ENCODE peak calls at places on chromosomes 11 and 22, in four cellular contexts. One of them, this sample, is unnamed.

GRCh38 chr11:99066609-99067008 is 45.9 kb downstream of the CNTN5 start:
- DNase-seq in HL-60: no peak
- DNase-seq in NCI-H1092 treated with DMSO at 0.1 percent for 48 hours: no peak
- DNase-seq in body of pancreas: no peak
- DNase-seq in this sample: no peak

GRCh38 chr22:48666620-48667019 is 1161.1 kb downstream of the BRD1 start:
- DNase-seq in HL-60: no peak
- DNase-seq in NCI-H1092 treated with DMSO at 0.1 percent for 48 hours: no peak
- DNase-seq in body of pancreas: no peak
- DNase-seq in this sample: no peak

GRCh38 chr22:23212061-23213030 is 32.0 kb downstream of the BCR start:
- DNase-seq in NCI-H1092 treated with DMSO at 0.1 percent for 48 hours: peak; percentile 89
- DNase-seq in body of pancreas: no peak
- DNase-seq in HL-60: no peak
- DNase-seq in this sample: no peak

GRCh38 chr11:62789576-62789975 is 2.2 kb downstream of the TMEM223 start:
- DNase-seq in body of pancreas: no peak
- DNase-seq in NCI-H1092 treated with DMSO at 0.1 percent for 48 hours: no peak
- DNase-seq in HL-60: no peak
- DNase-seq in this sample: no peak

GRCh38 chr11:73866586-73866996 is 10.1 kb downstream of the COA4 start:
- DNase-seq in HL-60: no peak
- DNase-seq in body of pancreas: no peak
- DNase-seq in NCI-H1092 treated with DMSO at 0.1 percent for 48 hours: no peak
- DNase-seq in this sample: peak; percentile 65

GRCh38 chr22:21682385-21683175 is 16.8 kb downstream of the PPIL2 start:
- DNase-seq in HL-60: no peak
- DNase-seq in NCI-H1092 treated with DMSO at 0.1 percent for 48 hours: no peak
- DNase-seq in body of pancreas: peak; percentile 37
- DNase-seq in this sample: no peak

GRCh38 chr11:67302571-67303131 is 679 bp upstream of the SSH3 start:
- DNase-seq in body of pancreas: peak; percentile 61
- DNase-seq in HL-60: peak; percentile 82
- DNase-seq in NCI-H1092 treated with DMSO at 0.1 percent for 48 hours: no peak
- DNase-seq in this sample: no peak

GRCh38 chr11:75603791-75604736 is 42.0 kb downstream of the SERPINH1 start:
- DNase-seq in body of pancreas: no peak
- DNase-seq in NCI-H1092 treated with DMSO at 0.1 percent for 48 hours: no peak
- DNase-seq in HL-60: no peak
- DNase-seq in this sample: peak; percentile 70

GRCh38 chr11:30586251-30587144 is at the start of gene MPPED2:
- DNase-seq in HL-60: no peak
- DNase-seq in body of pancreas: peak; percentile 58
- DNase-seq in NCI-H1092 treated with DMSO at 0.1 percent for 48 hours: peak; percentile 15
- DNase-seq in this sample: peak; percentile 41

GRCh38 chr11:47393163-47394049 is 15.0 kb upstream of the SLC39A13 start:
- DNase-seq in NCI-H1092 treated with DMSO at 0.1 percent for 48 hours: no peak
- DNase-seq in HL-60: peak; percentile 65
- DNase-seq in body of pancreas: no peak
- DNase-seq in this sample: peak; percentile 87

GRCh38 chr22:24230911-24231656 is 13.8 kb downstream of the GGT5 start:
- DNase-seq in body of pancreas: peak; percentile 79
- DNase-seq in NCI-H1092 treated with DMSO at 0.1 percent for 48 hours: peak; percentile 14
- DNase-seq in HL-60: no peak
- DNase-seq in this sample: no peak

GRCh38 chr11:69292221-69292648 is 1.7 kb upstream of the MYEOV start:
- DNase-seq in body of pancreas: peak; percentile 45
- DNase-seq in NCI-H1092 treated with DMSO at 0.1 percent for 48 hours: peak; percentile 3
- DNase-seq in HL-60: peak; percentile 22
- DNase-seq in this sample: peak; percentile 43

GRCh38 chr11:73249304-73249703 is 22.8 kb upstream of the P2RY6 start:
- DNase-seq in NCI-H1092 treated with DMSO at 0.1 percent for 48 hours: no peak
- DNase-seq in body of pancreas: no peak
- DNase-seq in HL-60: no peak
- DNase-seq in this sample: no peak

GRCh38 chr22:30611197-30611596 is 4.2 kb downstream of the TCN2 start:
- DNase-seq in body of pancreas: no peak
- DNase-seq in NCI-H1092 treated with DMSO at 0.1 percent for 48 hours: no peak
- DNase-seq in HL-60: no peak
- DNase-seq in this sample: no peak

GRCh38 chr11:125933030-125933813 is 12.6 kb upstream of the VSIG10L2 start:
- DNase-seq in body of pancreas: no peak
- DNase-seq in HL-60: no peak
- DNase-seq in NCI-H1092 treated with DMSO at 0.1 percent for 48 hours: no peak
- DNase-seq in this sample: no peak

GRCh38 chr22:37499006-37499707 is 13.0 kb upstream of the MFNG start:
- DNase-seq in body of pancreas: no peak
- DNase-seq in HL-60: no peak
- DNase-seq in NCI-H1092 treated with DMSO at 0.1 percent for 48 hours: no peak
- DNase-seq in this sample: no peak

GRCh38 chr11:131689049-131689925 is 318.9 kb downstream of the NTM start:
- DNase-seq in HL-60: no peak
- DNase-seq in body of pancreas: no peak
- DNase-seq in NCI-H1092 treated with DMSO at 0.1 percent for 48 hours: no peak
- DNase-seq in this sample: no peak

GRCh38 chr11:33479216-33479615 is 221.4 kb downstream of the C11orf91 start:
- DNase-seq in HL-60: no peak
- DNase-seq in NCI-H1092 treated with DMSO at 0.1 percent for 48 hours: peak; percentile 84
- DNase-seq in body of pancreas: no peak
- DNase-seq in this sample: no peak